ENCODE peak calls at places on chromosomes 3 and 15, in ten cellular contexts. Z is HTR-8/SVneo; W is IMR-90; X is GM13977; P is C1 segment of cervical spinal cord; Y is activated CD8-positive, alpha-beta memory T cell treated with anti-CD3 and anti-CD28 coated beads for 48 hours; A is colonic mucosa; T is astrocyte of the spinal cord; O is stimulated activated CD8-positive, alpha-beta memory T cell treated with anti-CD3 and anti-CD28 coated beads, Interleukin-7, amount 100 ng/mL, for 1 hour; H is left cardiac atrium. I is an unnamed sample.

GRCh38 chr3:113552851-113553250 is 20.5 kb downstream of the SIDT1 start:
- DNase-seq in X (peak), T (no peak), A (no peak), P (peak), H (no peak), Y (no peak), W (no peak), O (no peak), Z (no peak), I (no peak)

GRCh38 chr3:77026904-77027634 is 12.8 kb upstream of the ROBO2 start:
- DNase-seq in T (no peak), Z (no peak), A (no peak), P (no peak), H (no peak), X (no peak), O (no peak), Y (no peak), W (no peak), I (no peak)

GRCh38 chr15:72685925-72686794 is at the start of the genes BBS4 and HIGD2B:
- DNase-seq in H (peak), P (no peak), X (peak), T (peak), W (peak), Y (peak), Z (peak), A (peak), O (peak), I (peak)

GRCh38 chr15:68554716-68555347 is 24.0 kb upstream of the CORO2B start:
- DNase-seq in Y (no peak), X (no peak), W (no peak), O (no peak), P (no peak), Z (no peak), T (no peak), A (no peak), H (no peak), I (no peak)

GRCh38 chr3:66456711-66457173 is 44.1 kb downstream of the LRIG1 start:
- DNase-seq in H (peak), Z (no peak), P (no peak), X (no peak), O (no peak), T (peak), W (no peak), A (no peak), Y (no peak), I (no peak)

GRCh38 chr3:129078510-129078909 is 17.9 kb downstream of the GP9 start:
- DNase-seq in O (no peak), Y (no peak), Z (no peak), A (no peak), X (no peak), W (no peak), H (no peak), P (no peak), T (no peak), I (no peak)

GRCh38 chr3:146187334-146187950 is 26.5 kb upstream of the PLOD2 start:
- DNase-seq in T (peak), A (peak), Z (no peak), Y (no peak), O (no peak), X (no peak), W (peak), P (no peak), H (no peak), I (no peak)

GRCh38 chr15:56919708-56920637 is 1.5 kb downstream of the TCF12 start:
- DNase-seq in T (peak), A (peak), H (peak), O (no peak), Y (peak), Z (no peak), W (peak), X (peak), P (no peak), I (no peak)

GRCh38 chr3:42020681-42021307 is 58.9 kb upstream of the ULK4 start:
- DNase-seq in P (no peak), H (no peak), A (no peak), Y (no peak), T (peak), X (no peak), W (peak), O (no peak), Z (no peak), I (no peak)

GRCh38 chr3:181623924-181624694 is 87.6 kb upstream of the SOX2 start:
- DNase-seq in Z (no peak), X (no peak), W (no peak), A (no peak), O (no peak), H (no peak), T (peak), P (no peak), Y (no peak), I (no peak)

GRCh38 chr3:39383190-39383912 is at the start of gene SLC25A38:
- DNase-seq in T (peak), Z (peak), X (peak), H (peak), O (peak), W (peak), P (no peak), Y (peak), A (peak), I (peak)

GRCh38 chr15:96560246-96560895 is 229.9 kb downstream of the NR2F2 start:
- DNase-seq in Y (no peak), Z (peak), O (no peak), H (no peak), A (no peak), W (no peak), X (no peak), P (no peak), T (no peak), I (no peak)

GRCh38 chr3:148992027-148992634 is 791 bp downstream of the GYG1 start:
- DNase-seq in T (peak), P (peak), O (no peak), X (peak), H (peak), Z (peak), W (no peak), A (peak), Y (peak), I (peak)

GRCh38 chr15:41881925-41882688 is 11.7 kb downstream of the SPTBN5 start:
- DNase-seq in Y (no peak), P (peak), A (peak), T (peak), Z (no peak), W (no peak), H (no peak), O (no peak), X (no peak), I (no peak)

GRCh38 chr3:44893097-44893496 is 18.7 kb downstream of the TGM4 start:
- DNase-seq in Z (peak), Y (no peak), W (peak), T (peak), A (no peak), P (no peak), O (no peak), X (no peak), H (no peak), I (no peak)

GRCh38 chr3:177055557-177056290 is 141.6 kb downstream of the TBL1XR1 start:
- DNase-seq in Z (no peak), X (no peak), T (no peak), A (no peak), W (no peak), H (no peak), P (no peak), Y (no peak), O (no peak), I (no peak)

GRCh38 chr15:80673561-80674244 is 21.4 kb upstream of the ABHD17C start:
- DNase-seq in W (no peak), T (no peak), A (no peak), Y (no peak), P (no peak), H (no peak), O (no peak), X (no peak), Z (no peak), I (no peak)

GRCh38 chr3:15936347-15936746 is 138.6 kb upstream of the ANKRD28 start:
- DNase-seq in T (no peak), O (no peak), P (no peak), Y (no peak), X (no peak), W (peak), Z (no peak), H (no peak), A (no peak), I (no peak)

GRCh38 chr3:13125092-13126015 is 52.1 kb upstream of the IQSEC1 start:
- DNase-seq in A (no peak), P (no peak), X (no peak), Z (no peak), Y (no peak), H (no peak), W (no peak), T (no peak), O (no peak), I (no peak)

GRCh38 chr3:190381356-190381940 is 6.5 kb upstream of the CLDN16 start:
- DNase-seq in A (no peak), H (no peak), T (no peak), X (no peak), Y (no peak), W (peak), Z (no peak), P (no peak), O (no peak), I (no peak)

GRCh38 chr15:78280289-78281072 is 16.1 kb downstream of the DNAJA4 start:
- DNase-seq in W (peak), H (no peak), T (no peak), P (no peak), A (no peak), Y (no peak), X (no peak), Z (no peak), O (no peak), I (no peak)

GRCh38 chr15:38826880-38827279 is 262.3 kb upstream of the RASGRP1 start:
- DNase-seq in O (no peak), X (no peak), H (no peak), T (no peak), Y (no peak), Z (no peak), A (no peak), W (peak), P (no peak), I (no peak)

GRCh38 chr3:51514210-51514609 is 14.4 kb upstream of the DCAF1 start:
- DNase-seq in O (no peak), H (no peak), A (no peak), P (no peak), Y (no peak), T (no peak), X (no peak), W (no peak), Z (no peak), I (no peak)

GRCh38 chr3:13111173-13111873 is 38.1 kb upstream of the IQSEC1 start:
- DNase-seq in W (no peak), T (no peak), A (peak), P (peak), H (peak), X (no peak), Z (no peak), O (no peak), Y (no peak), I (no peak)

GRCh38 chr15:35019401-35020327 is 31.6 kb upstream of the ZNF770 start:
- DNase-seq in T (no peak), Z (no peak), W (peak), X (no peak), P (no peak), A (peak), H (no peak), Y (no peak), O (no peak), I (no peak)

GRCh38 chr3:139241783-139242182 is 102.0 kb upstream of the MRPS22 start:
- DNase-seq in X (no peak), W (no peak), T (no peak), P (no peak), O (no peak), Y (no peak), A (no peak), H (no peak), Z (no peak), I (no peak)

GRCh38 chr15:43516801-43517353 is 531 bp upstream of the MAP1A start:
- DNase-seq in W (peak), Z (no peak), O (no peak), T (peak), X (no peak), H (no peak), Y (no peak), A (no peak), P (peak), I (no peak)

GRCh38 chr3:185656321-185656840 is 70.3 kb downstream of the SENP2 start:
- DNase-seq in A (no peak), P (no peak), X (no peak), O (no peak), W (peak), H (peak), T (peak), Y (no peak), Z (peak), I (no peak)

GRCh38 chr3:9976736-9977709 is 9.6 kb downstream of the EMC3 start:
- DNase-seq in A (peak), X (no peak), Y (no peak), P (no peak), Z (peak), O (no peak), H (peak), W (peak), T (peak), I (peak)

GRCh38 chr15:63917588-63918316 is 84.0 kb upstream of the HERC1 start:
- DNase-seq in O (no peak), W (no peak), H (peak), A (no peak), Z (no peak), X (no peak), Y (no peak), T (no peak), P (no peak), I (no peak)

GRCh38 chr15:38895326-38896282 is 331.0 kb upstream of the RASGRP1 start:
- DNase-seq in Z (no peak), T (peak), H (no peak), W (peak), X (no peak), A (no peak), Y (no peak), O (no peak), P (no peak), I (no peak)

I was measured in stimulated activated effector memory CD8-positive, alpha-beta T cell treated with anti-CD3 and anti-CD28 coated beads, Interleukin-12 subunit alpha, Interleukin-12 subunit beta, amount 100 ng/mL, for 72 hours.